ENCODE peak calls at places on chromosomes 16 and 17, in four cellular contexts. P is HepG2, I is K562, E is A549. Z is an unnamed sample.

GRCh38 chr16:89322381-89323119 is 105.0 kb downstream of the ZNF778 start:
- DNase-seq in I (peak; percentile 55), P (peak; percentile 74), E (peak; percentile 60), Z (no peak)

GRCh38 chr17:8383143-8383974 is at the start of gene RPL26:
- DNase-seq in E (peak; percentile 99), P (peak; percentile 98), I (peak; percentile 89), Z (peak; percentile 95)

GRCh38 chr17:73747221-73748002 is 103.2 kb upstream of the SDK2 start:
- DNase-seq in P (no peak), I (no peak), E (no peak), Z (no peak)

GRCh38 chr16:49528564-49529150 is 155.1 kb downstream of the C16orf78 start:
- DNase-seq in E (no peak), P (no peak), I (no peak), Z (no peak)

GRCh38 chr17:83149761-83150251 is 70.4 kb downstream of the METRNL start:
- DNase-seq in I (peak; percentile 4), P (no peak), E (no peak), Z (no peak)

GRCh38 chr17:29933379-29933778 is 3.4 kb upstream of the SSH2 start:
- DNase-seq in P (peak; percentile 52), E (peak; percentile 61), I (no peak), Z (no peak)

GRCh38 chr17:4433515-4434031 is at the start of gene SPNS3:
- DNase-seq in E (no peak), P (no peak), I (no peak), Z (no peak)

GRCh38 chr17:58091024-58091567 is 7.9 kb downstream of the DYNLL2 start:
- DNase-seq in P (no peak), I (no peak), E (no peak), Z (no peak)

GRCh38 chr17:64641499-64641898 is 20.6 kb downstream of the SMURF2 start:
- DNase-seq in E (peak; percentile 53), I (peak; percentile 50), P (no peak), Z (no peak)

GRCh38 chr17:42548070-42548837 is 4.5 kb upstream of the HSD17B1 start:
- DNase-seq in I (no peak), E (peak; percentile 90), P (no peak), Z (no peak)

DNA sequence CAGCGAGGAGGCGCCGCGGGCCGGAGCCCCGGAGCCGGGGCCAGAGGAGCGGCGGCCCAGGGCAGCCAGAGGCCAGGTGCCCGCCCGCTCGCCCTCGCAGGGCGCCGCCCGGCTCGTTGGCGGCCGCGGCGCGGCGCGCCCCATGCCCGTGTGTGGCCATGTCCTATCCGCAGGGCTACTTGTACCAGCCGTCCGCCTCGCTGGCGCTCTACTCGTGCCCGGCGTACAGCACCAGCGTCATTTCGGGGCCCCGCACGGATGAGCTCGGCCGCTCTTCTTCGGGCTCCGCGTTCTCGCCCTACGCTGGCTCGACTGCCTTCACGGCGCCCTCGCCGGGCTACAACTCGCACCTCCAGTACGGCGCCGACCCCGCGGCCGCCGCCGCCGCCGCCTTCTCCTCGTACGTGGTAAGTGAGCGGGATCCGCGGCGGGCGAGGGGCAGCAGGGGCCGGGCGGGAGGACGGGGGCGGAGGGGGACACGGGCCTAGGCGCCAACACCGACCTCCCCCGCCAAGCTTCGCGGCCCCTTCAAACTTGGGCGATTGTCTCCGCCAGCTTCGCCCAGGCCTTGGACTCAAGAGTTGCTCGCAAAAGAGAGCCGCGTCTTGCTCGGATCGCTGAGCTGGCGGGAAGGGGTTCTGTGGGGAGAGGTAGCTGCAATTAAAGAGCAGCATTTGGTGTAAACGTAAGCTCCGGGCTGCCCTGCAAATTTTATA is 534 bp downstream of the IRX5 start:
- DNase-seq in I (peak; percentile 21), P (no peak), E (peak; percentile 58), Z (no peak)
- TF ChIP-seq ESRRA in I (no peak), P (no peak), E (no peak), Z (no peak)

DNA sequence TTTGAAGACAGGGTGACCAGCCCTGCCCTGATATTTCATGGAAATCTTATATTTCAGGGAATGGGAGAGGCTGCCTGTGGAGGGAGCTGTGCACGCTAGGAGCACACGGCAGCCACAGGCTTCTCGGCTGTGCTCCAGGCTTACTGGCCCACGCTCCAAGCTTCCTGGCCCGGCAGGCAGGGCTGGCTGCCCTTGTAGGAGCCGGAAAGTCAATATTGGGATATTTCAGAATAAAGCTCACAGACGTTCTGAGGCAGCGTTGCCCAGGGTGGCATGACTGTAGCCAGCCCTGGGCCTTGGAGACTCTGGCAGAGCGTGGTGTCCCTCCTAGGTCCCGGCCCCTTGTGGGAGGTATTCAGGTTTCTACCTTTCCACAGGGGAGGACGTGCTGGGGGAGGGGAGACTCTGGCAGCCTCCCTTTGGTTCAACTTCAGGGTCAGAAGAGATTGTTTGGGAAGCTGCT is 95.6 kb downstream of the NPIPB11 start:
- DNase-seq in E (no peak), I (no peak), P (peak; percentile 55), Z (no peak)
- TF ChIP-seq BHLHE40 in E (no peak), I (no peak), P (no peak), Z (no peak)

GRCh38 chr16:86494039-86494564 is 16.2 kb upstream of the FOXF1 start:
- DNase-seq in P (no peak), I (no peak), E (no peak), Z (no peak)
- TF ChIP-seq ESRRA in P (no peak), I (no peak), E (no peak), Z (no peak)

GRCh38 chr16:29775742-29776408 is 2.2 kb upstream of the ZG16 start:
- DNase-seq in P (no peak), E (no peak), I (peak; percentile 50), Z (no peak)
- TF ChIP-seq BHLHE40 in P (no peak), E (no peak), I (no peak), Z (no peak)

DNA sequence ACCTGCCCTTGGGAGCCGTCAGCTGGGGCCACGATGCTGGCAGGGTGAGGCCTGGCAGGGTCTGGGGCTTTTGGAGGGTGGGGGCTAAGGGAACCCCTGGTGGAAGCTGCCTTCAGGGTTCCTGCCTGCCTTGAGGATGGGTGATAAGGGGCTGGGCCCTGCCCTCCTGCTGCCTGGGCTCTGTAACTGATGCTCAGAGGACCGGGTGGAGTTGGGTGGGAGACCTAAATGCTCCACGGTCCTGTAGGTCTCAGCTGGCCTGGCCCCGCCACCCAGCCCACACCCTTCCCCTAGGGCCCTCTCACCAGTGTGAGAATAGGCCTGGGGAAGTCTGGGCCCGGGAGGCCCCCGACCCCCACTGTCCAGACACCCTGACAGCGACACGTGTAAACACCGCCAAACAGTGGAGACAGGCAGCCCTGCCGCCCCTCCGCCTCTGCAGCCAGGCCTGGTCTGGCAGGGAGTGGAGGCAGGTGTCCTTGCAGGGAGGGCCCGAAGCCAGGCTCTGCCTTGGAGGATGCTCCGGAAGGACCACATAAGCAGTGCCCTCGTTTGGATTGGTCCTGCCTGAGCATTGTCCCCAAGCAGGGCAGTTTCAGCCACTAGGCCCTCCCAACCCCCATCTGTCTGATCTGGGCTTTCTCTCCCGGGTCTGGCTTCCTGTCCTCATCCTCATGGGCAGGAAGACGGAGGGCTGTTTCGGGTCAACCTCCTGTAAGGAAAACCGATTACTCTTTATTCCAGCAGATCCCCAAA is 6.5 kb upstream of the BAHCC1 start:
- DNase-seq in P (peak; percentile 53), I (peak; percentile 22), E (peak; percentile 53), Z (no peak)
- TF ChIP-seq ESRRA in P (no peak), I (no peak), E (no peak), Z (no peak)

GRCh38 chr16:57986196-57986595 is 14.3 kb downstream of the ZNF319 start:
- DNase-seq in P (no peak), E (no peak), I (no peak), Z (no peak)

GRCh38 chr16:57987441-57988177 is 12.9 kb downstream of the ZNF319 start:
- DNase-seq in E (no peak), P (no peak), I (no peak), Z (no peak)

GRCh38 chr16:57982345-57982744 is 11.4 kb upstream of the CNGB1 start:
- DNase-seq in I (no peak), P (no peak), E (no peak), Z (no peak)

GRCh38 chr16:57985204-57986121 is 14.5 kb upstream of the CNGB1 start:
- DNase-seq in I (peak; percentile 74), E (no peak), P (no peak), Z (no peak)

DNA sequence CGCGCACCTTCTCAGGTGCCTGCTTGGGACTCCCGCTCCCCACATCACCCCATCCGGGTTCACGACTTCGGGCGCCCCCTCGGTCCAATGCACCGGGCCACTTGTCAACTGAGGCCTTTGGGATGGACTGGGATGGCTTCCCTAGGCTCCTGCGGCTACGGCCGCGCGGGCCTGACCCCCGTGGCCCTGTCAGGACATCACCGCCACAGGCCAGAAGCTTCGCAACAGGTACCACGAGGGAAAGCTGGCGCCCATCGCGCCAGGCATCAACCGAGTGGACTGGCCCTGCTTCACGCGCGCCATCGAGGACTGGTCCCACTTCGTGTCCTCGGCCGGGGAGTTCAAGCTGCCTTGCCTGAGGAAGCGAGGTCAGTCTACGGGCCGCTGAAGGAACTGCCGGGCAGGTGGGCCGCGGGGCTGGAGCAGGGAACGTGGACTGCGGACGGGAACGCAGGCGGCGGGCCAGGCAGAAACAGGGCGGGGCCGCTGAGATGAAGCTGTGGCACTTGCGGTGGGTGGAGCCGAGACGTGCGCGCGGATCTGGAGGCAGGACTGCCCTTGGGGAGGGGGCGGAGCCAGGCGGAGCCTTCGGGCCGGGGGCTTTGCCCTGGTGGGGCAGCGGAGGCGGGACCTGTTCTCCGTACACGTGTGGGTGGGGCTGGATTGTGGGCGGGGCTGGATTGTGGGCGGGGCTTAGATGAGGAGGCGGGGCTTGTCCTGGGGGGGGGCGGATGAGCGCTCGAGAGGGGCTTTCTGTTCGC is 13.7 kb upstream of the CNGB1 start:
- DNase-seq in I (peak; percentile 98), E (peak; percentile 87), P (peak; percentile 57), Z (no peak)
- TF ChIP-seq BHLHE40 in I (no peak), E (no peak), P (no peak), Z (no peak)

GRCh38 chr16:8677481-8677880 is 3.1 kb downstream of the ABAT start:
- DNase-seq in E (no peak), P (no peak), I (no peak), Z (no peak)

GRCh38 chr16:8678068-8678927 is 3.9 kb downstream of the ABAT start:
- DNase-seq in I (no peak), P (peak; percentile 100), E (peak; percentile 37), Z (no peak)

GRCh38 chr16:8676737-8677375 is 2.4 kb downstream of the ABAT start:
- DNase-seq in E (no peak), P (no peak), I (no peak), Z (no peak)

GRCh38 chr16:8676160-8676547 is 1.7 kb downstream of the ABAT start:
- DNase-seq in P (no peak), I (no peak), E (no peak), Z (no peak)

DNA sequence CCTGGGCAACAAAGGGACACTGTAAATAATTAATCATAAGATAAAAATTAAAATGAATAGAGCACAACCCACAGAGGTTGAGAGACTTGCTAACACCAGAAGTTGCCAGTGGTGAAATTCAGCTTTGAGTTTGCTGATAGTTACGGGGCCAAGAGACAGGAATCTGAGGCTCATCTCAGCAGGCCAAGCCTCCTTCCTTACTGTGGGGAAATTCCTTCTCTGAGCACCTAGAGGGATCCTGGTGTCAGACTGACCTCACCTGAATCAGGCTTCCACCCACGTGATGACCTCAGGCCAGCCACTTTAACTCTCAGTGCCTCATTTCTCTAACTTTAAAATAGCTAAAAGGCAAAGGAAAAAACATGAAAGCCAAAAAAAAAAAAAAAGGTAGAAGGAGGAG is 4.7 kb downstream of the ABAT start:
- DNase-seq in P (no peak), E (no peak), I (no peak), Z (no peak)
- TF ChIP-seq ESRRA in P (no peak), E (no peak), I (no peak), Z (no peak)

Z was measured in GM12878.